ENCODE peak calls at places on chromosomes 7 and 10, in ten cellular contexts. B, G, Q, X, F, M, N, U, C and D are unnamed samples.

GRCh38 chr10:24935504-24936292 is 16.7 kb downstream of the PRTFDC1 start:
- DNase-seq in N (no peak), Q (no peak), G (no peak), C (no peak), U (no peak), M (no peak), X (no peak), F (no peak), B (no peak), D (no peak)

GRCh38 chr10:74738985-74739567 is 87.3 kb upstream of the KAT6B start:
- DNase-seq in F (no peak), G (peak; percentile 16), C (no peak), U (no peak), M (no peak), B (peak; percentile 10), Q (no peak), X (peak; percentile 14), N (no peak), D (no peak)

GRCh38 chr7:12949060-12950045 is 261.9 kb downstream of the ARL4A start:
- DNase-seq in M (no peak), U (no peak), F (no peak), Q (no peak), N (no peak), G (peak; percentile 55), B (no peak), X (no peak), C (no peak), D (no peak)

GRCh38 chr10:103543617-103544525 is 50.4 kb downstream of the NEURL1 start:
- DNase-seq in M (peak; percentile 19), X (no peak), U (no peak), Q (no peak), F (no peak), C (no peak), B (no peak), N (no peak), G (no peak), D (peak; percentile 69)

GRCh38 chr7:24283900-24284698 is at the start of gene NPY:
- DNase-seq in U (no peak), M (peak; percentile 74), X (no peak), G (no peak), F (no peak), N (no peak), B (no peak), C (no peak), Q (no peak), D (no peak)

GRCh38 chr10:60732240-60733188 is 45.8 kb upstream of the CDK1 start:
- DNase-seq in X (peak; percentile 52), G (no peak), F (no peak), B (peak; percentile 12), U (peak; percentile 39), C (no peak), M (peak; percentile 40), Q (peak; percentile 32), N (no peak), D (peak; percentile 61)

GRCh38 chr7:19122018-19122588 is 4.7 kb upstream of the TWIST1 start:
- DNase-seq in M (peak; percentile 47), N (no peak), U (no peak), B (peak; percentile 79), Q (no peak), X (no peak), F (no peak), C (no peak), G (peak; percentile 72), D (no peak)

GRCh38 chr10:30647089-30647488 is 17.5 kb upstream of the LYZL2 start:
- DNase-seq in B (no peak), M (no peak), X (no peak), F (no peak), G (no peak), Q (no peak), C (no peak), N (no peak), U (no peak), D (no peak)

GRCh38 chr10:112314822-112315474 is 31.7 kb downstream of the TECTB start:
- DNase-seq in B (peak; percentile 84), G (peak; percentile 70), N (peak; percentile 93), M (peak; percentile 58), Q (peak; percentile 74), C (no peak), X (peak; percentile 44), F (peak; percentile 40), U (peak; percentile 80), D (peak; percentile 70)

GRCh38 chr7:1885465-1886226 is 215.6 kb downstream of the ELFN1 start:
- DNase-seq in F (no peak), C (no peak), X (no peak), B (no peak), Q (no peak), N (no peak), G (no peak), U (no peak), M (no peak), D (no peak)

GRCh38 chr7:128121731-128122576 is 90.7 kb upstream of the LRRC4 start:
- DNase-seq in G (no peak), C (no peak), X (no peak), B (peak; percentile 62), F (no peak), M (no peak), N (no peak), Q (no peak), U (peak; percentile 33), D (no peak)

GRCh38 chr7:116142850-116143249 is 67.5 kb upstream of the TES start:
- DNase-seq in U (no peak), Q (no peak), M (no peak), F (no peak), N (no peak), G (no peak), B (no peak), C (no peak), X (no peak), D (no peak)

GRCh38 chr7:113289140-113289740 is 170.9 kb upstream of the SMIM30 start:
- DNase-seq in X (no peak), B (peak; percentile 79), F (peak; percentile 34), N (no peak), Q (no peak), G (peak; percentile 71), C (no peak), U (no peak), M (peak; percentile 28), D (no peak)

GRCh38 chr7:87218941-87219544 is 489 bp downstream of the TMEM243 start:
- DNase-seq in C (no peak), G (peak; percentile 34), Q (peak; percentile 39), U (peak; percentile 90), N (peak; percentile 39), B (peak; percentile 78), M (peak; percentile 78), F (no peak), X (peak; percentile 68), D (peak; percentile 87)

GRCh38 chr7:154880512-154880911 is 122.4 kb downstream of the PAXIP1 start:
- DNase-seq in U (no peak), M (no peak), N (no peak), F (no peak), C (no peak), X (no peak), G (no peak), B (no peak), Q (no peak), D (no peak)

GRCh38 chr7:101245147-101245668 is 327 bp upstream of the FIS1 start:
- DNase-seq in N (no peak), Q (no peak), X (no peak), C (no peak), F (no peak), U (no peak), M (peak; percentile 98), B (no peak), G (no peak), D (no peak)

GRCh38 chr7:25924061-25924460 is 227.9 kb upstream of the NFE2L3 start:
- DNase-seq in X (no peak), N (no peak), M (no peak), U (no peak), F (no peak), B (no peak), C (no peak), G (no peak), Q (no peak), D (no peak)

GRCh38 chr10:122052702-122053101 is 63.7 kb downstream of the TACC2 start:
- DNase-seq in C (no peak), Q (no peak), U (no peak), F (no peak), B (peak; percentile 20), X (no peak), N (no peak), G (peak; percentile 21), M (no peak), D (no peak)

GRCh38 chr10:98087309-98087708 is 47.1 kb upstream of the R3HCC1L start:
- DNase-seq in C (no peak), G (peak; percentile 5), M (no peak), B (no peak), Q (no peak), F (no peak), U (no peak), X (no peak), N (no peak), D (no peak)

GRCh38 chr10:86316274-86316835 is 50.2 kb downstream of the GRID1 start:
- DNase-seq in X (no peak), N (no peak), Q (no peak), M (no peak), B (no peak), F (no peak), U (no peak), C (no peak), G (no peak), D (peak; percentile 62)

GRCh38 chr7:16804674-16805439 is at the start of gene AGR2:
- DNase-seq in G (peak; percentile 42), B (no peak), F (no peak), U (peak; percentile 71), C (no peak), Q (no peak), N (no peak), X (no peak), M (no peak), D (no peak)

GRCh38 chr10:87850742-87851205 is 12.6 kb downstream of the KLLN start:
- DNase-seq in G (peak; percentile 70), F (no peak), N (no peak), Q (peak; percentile 45), U (peak; percentile 48), C (no peak), X (peak; percentile 49), B (peak; percentile 79), M (peak; percentile 59), D (no peak)

GRCh38 chr7:101835136-101835535 is 17.7 kb downstream of the CUX1 start:
- DNase-seq in G (no peak), F (no peak), M (no peak), B (no peak), N (no peak), X (no peak), U (no peak), Q (no peak), C (no peak), D (no peak)

GRCh38 chr7:24477376-24477775 is 95.9 kb upstream of the PALS2 start:
- DNase-seq in N (no peak), C (no peak), X (no peak), U (no peak), G (no peak), B (peak; percentile 39), M (no peak), Q (no peak), F (no peak), D (no peak)